ENCODE peak calls at places on chromosomes 12 and 14, in ten cellular contexts. Z is T-helper 9 cell; P is activated CD4-positive, alpha-beta T cell treated with anti-CD3 and anti-CD28 coated beads for 48 hours; M is effector CD4-positive, alpha-beta T cell; O is occipital lobe; B is endothelial cell; Y is SJSA1; Q is astrocyte; R is EL; H is iris pigment epithelial cell. I is an unnamed sample.

GRCh38 chr14:53381879-53382278 is 228.8 kb upstream of the DDHD1 start:
- DNase-seq in Z (no peak), Y (no peak), Q (no peak), P (no peak), O (no peak), R (no peak), H (no peak), B (no peak), M (no peak), I (no peak)

GRCh38 chr12:57927086-57927485 is 14.3 kb upstream of the ATP23 start:
- DNase-seq in P (no peak), R (no peak), Z (no peak), Q (no peak), H (no peak), B (no peak), O (no peak), Y (peak; percentile 70), M (no peak), I (no peak)

GRCh38 chr14:29773990-29774389 is 153.7 kb downstream of the PRKD1 start:
- DNase-seq in H (no peak), R (no peak), Z (no peak), B (no peak), P (no peak), O (no peak), Y (no peak), M (no peak), Q (no peak), I (no peak)

GRCh38 chr14:94542811-94543449 is 18.3 kb upstream of the SERPINA4 start:
- DNase-seq in Q (no peak), H (no peak), M (no peak), Z (no peak), O (no peak), R (no peak), Y (no peak), B (no peak), P (no peak), I (no peak)

GRCh38 chr14:77782202-77782601 is 17.7 kb upstream of the ADCK1 start:
- DNase-seq in Q (no peak), O (no peak), R (no peak), H (peak; percentile 31), M (no peak), B (no peak), P (no peak), Y (no peak), Z (no peak), I (no peak)

GRCh38 chr12:106045251-106045674 is 93.5 kb downstream of the NUAK1 start:
- DNase-seq in Q (peak; percentile 47), R (peak; percentile 20), H (no peak), M (no peak), P (no peak), O (no peak), B (no peak), Z (no peak), Y (no peak), I (no peak)

GRCh38 chr14:103748539-103748867 is 32.9 kb downstream of the ZFYVE21 start:
- DNase-seq in Y (peak; percentile 34), B (no peak), H (no peak), P (peak; percentile 66), Z (no peak), O (no peak), R (no peak), Q (no peak), M (peak; percentile 20), I (no peak)

GRCh38 chr12:130632582-130633174 is 83.4 kb downstream of the RIMBP2 start:
- DNase-seq in R (no peak), H (no peak), P (no peak), M (no peak), Q (no peak), O (no peak), B (no peak), Y (no peak), Z (no peak), I (no peak)

GRCh38 chr14:91059576-91060471 is 617 bp downstream of the RPS6KA5 start:
- DNase-seq in O (no peak), H (no peak), Q (no peak), Y (peak; percentile 43), R (peak; percentile 26), M (peak; percentile 60), P (peak; percentile 69), Z (peak; percentile 56), B (peak; percentile 74), I (peak; percentile 22)

GRCh38 chr12:69880566-69880965 is 55.5 kb downstream of the MYRFL start:
- DNase-seq in B (no peak), P (no peak), O (no peak), M (no peak), R (peak; percentile 23), Q (peak; percentile 44), Z (no peak), Y (no peak), H (peak; percentile 30), I (no peak)

GRCh38 chr12:124747426-124748161 is 116.1 kb downstream of the SCARB1 start:
- DNase-seq in M (no peak), Q (peak; percentile 99), P (no peak), H (peak; percentile 92), Z (no peak), Y (peak; percentile 77), O (no peak), B (no peak), R (peak; percentile 80), I (no peak)

GRCh38 chr14:96629558-96630222 is 127.5 kb downstream of the PAPOLA start:
- DNase-seq in Y (peak; percentile 15), M (no peak), Z (no peak), Q (no peak), O (no peak), P (no peak), B (no peak), R (no peak), H (no peak), I (no peak)

GRCh38 chr14:104870368-104871144 is 5.5 kb downstream of the CEP170B start:
- DNase-seq in P (peak; percentile 70), M (peak; percentile 29), B (peak; percentile 66), Y (no peak), Z (peak; percentile 51), H (no peak), R (no peak), Q (no peak), O (no peak), I (no peak)

GRCh38 chr14:69012251-69012953 is 33.3 kb upstream of the ACTN1 start:
- DNase-seq in B (no peak), H (peak; percentile 61), O (no peak), Q (no peak), R (no peak), P (no peak), M (no peak), Y (no peak), Z (no peak), I (no peak)

GRCh38 chr12:118166946-118167345 is 31.0 kb downstream of the PEBP1 start:
- DNase-seq in O (no peak), Z (no peak), R (no peak), Y (no peak), B (no peak), P (no peak), H (no peak), M (no peak), Q (no peak), I (no peak)

GRCh38 chr12:70120970-70121369 is 122.3 kb upstream of the CNOT2 start:
- DNase-seq in P (no peak), B (no peak), Q (no peak), O (no peak), Y (no peak), Z (no peak), R (no peak), M (no peak), H (no peak), I (no peak)

GRCh38 chr12:4762773-4763172 is 42.6 kb downstream of the GALNT8 start:
- DNase-seq in Y (no peak), M (no peak), B (no peak), P (no peak), Q (no peak), O (no peak), Z (no peak), R (no peak), H (no peak), I (no peak)

GRCh38 chr12:58249610-58250009 is 308.2 kb downstream of the ATP23 start:
- DNase-seq in Q (peak; percentile 19), B (no peak), Y (no peak), R (peak; percentile 7), Z (no peak), O (no peak), M (no peak), P (no peak), H (peak; percentile 5), I (no peak)

GRCh38 chr14:99237288-99237687 is 34.7 kb downstream of the BCL11B start:
- DNase-seq in Q (no peak), P (no peak), H (no peak), M (no peak), Y (no peak), B (no peak), R (no peak), O (no peak), Z (no peak), I (no peak)

GRCh38 chr12:70661762-70662161 is 24.5 kb upstream of the PTPRB start:
- DNase-seq in R (peak; percentile 93), M (no peak), H (peak; percentile 87), B (no peak), P (no peak), Z (no peak), O (no peak), Q (peak; percentile 96), Y (no peak), I (no peak)

GRCh38 chr12:2944401-2945047 is 14.7 kb upstream of the TEAD4 start:
- DNase-seq in O (no peak), Y (no peak), H (peak; percentile 21), M (peak; percentile 14), Z (peak; percentile 23), B (peak; percentile 56), P (peak; percentile 77), Q (no peak), R (peak; percentile 34), I (peak; percentile 25)

GRCh38 chr14:69880051-69880487 is 853 bp downstream of the SMOC1 start:
- DNase-seq in R (no peak), P (no peak), Q (no peak), M (no peak), O (no peak), B (peak; percentile 15), Z (no peak), Y (no peak), H (peak; percentile 41), I (no peak)

I was measured in globus pallidus.